ENCODE peak calls at places on chromosomes 3 and 15, in five cellular contexts. L is germinal center, G is amniotic epithelial cell, H is body of pancreas, T is choroid plexus epithelial cell. D is an unnamed sample.

GRCh38 chr3:60588806-60589205 is 662.4 kb downstream of the FHIT start:
- DNase-seq in L (no peak), G (peak; percentile 0), H (no peak), T (no peak), D (no peak)

GRCh38 chr3:53079791-53080555 is 34.1 kb upstream of the SFMBT1 start:
- DNase-seq in L (no peak), G (no peak), H (no peak), T (no peak), D (no peak)

GRCh38 chr3:183392166-183393034 is 36.0 kb downstream of the MCF2L2 start:
- DNase-seq in L (no peak), G (peak; percentile 63), H (no peak), T (peak; percentile 64), D (no peak)

GRCh38 chr3:146470424-146470990 is 1.1 kb upstream of the PLSCR2 start:
- DNase-seq in L (no peak), G (no peak), H (no peak), T (no peak), D (no peak)

GRCh38 chr3:8500208-8500961 is 1.2 kb upstream of the LMCD1 start:
- DNase-seq in L (no peak), G (peak; percentile 91), H (peak; percentile 73), T (peak; percentile 69), D (no peak)

GRCh38 chr15:40320931-40321371 is 2.5 kb upstream of the INAFM2 start:
- DNase-seq in L (peak; percentile 78), G (peak; percentile 66), H (peak; percentile 79), T (peak; percentile 83), D (peak; percentile 65)

GRCh38 chr15:33278816-33279612 is 31.8 kb upstream of the RYR3 start:
- DNase-seq in L (no peak), G (peak; percentile 81), H (no peak), T (peak; percentile 94), D (no peak)

GRCh38 chr15:73941871-73942635 is 15.8 kb downstream of the LOXL1 start:
- DNase-seq in L (no peak), G (peak; percentile 33), H (no peak), T (peak; percentile 37), D (no peak)

GRCh38 chr3:128482857-128483656 is 9.9 kb downstream of the GATA2 start:
- DNase-seq in L (no peak), G (peak; percentile 53), H (no peak), T (peak; percentile 67), D (no peak)

GRCh38 chr3:3927965-3928364 is 128.7 kb downstream of the LRRN1 start:
- DNase-seq in L (no peak), G (no peak), H (no peak), T (no peak), D (no peak)

GRCh38 chr3:185976977-185977678 is 39.3 kb upstream of the TRA2B start:
- DNase-seq in L (peak; percentile 72), G (peak; percentile 56), H (peak; percentile 78), T (peak; percentile 83), D (peak; percentile 81)

GRCh38 chr15:74345051-74345450 is 22.4 kb downstream of the CYP11A1 start:
- DNase-seq in L (no peak), G (peak; percentile 59), H (no peak), T (peak; percentile 40), D (no peak)

D was measured in transverse colon.